ENCODE peak calls at places on chromosomes 1 and 21, in seven cellular contexts. One of them, this sample, is unnamed.

GRCh38 chr1:904271-904950 is 19.3 kb upstream of the SAMD11 start:
- DNase-seq in fibroblast of lung: peak
- DNase-seq in prostate gland: peak
- DNase-seq in IMR-90: peak
- DNase-seq in HCT116: peak
- DNase-seq in mammary epithelial cell: peak
- DNase-seq in cardiac muscle cell: peak
- DNase-seq in this sample: peak

GRCh38 chr1:159088050-159088449 is 11.5 kb upstream of the AIM2 start:
- DNase-seq in prostate gland: no peak
- DNase-seq in mammary epithelial cell: peak
- DNase-seq in cardiac muscle cell: no peak
- DNase-seq in IMR-90: peak
- DNase-seq in HCT116: no peak
- DNase-seq in fibroblast of lung: peak
- DNase-seq in this sample: peak

GRCh38 chr1:72724951-72725863 is 442.9 kb upstream of the NEGR1 start:
- DNase-seq in HCT116: no peak
- DNase-seq in fibroblast of lung: no peak
- DNase-seq in prostate gland: no peak
- DNase-seq in IMR-90: no peak
- DNase-seq in cardiac muscle cell: peak
- DNase-seq in mammary epithelial cell: no peak
- DNase-seq in this sample: no peak

GRCh38 chr1:31624354-31625179 is 7.1 kb downstream of the HCRTR1 start:
- DNase-seq in mammary epithelial cell: no peak
- DNase-seq in HCT116: no peak
- DNase-seq in cardiac muscle cell: no peak
- DNase-seq in fibroblast of lung: no peak
- DNase-seq in IMR-90: no peak
- DNase-seq in prostate gland: no peak
- DNase-seq in this sample: no peak

GRCh38 chr21:46100426-46100825 is 2.5 kb downstream of the COL6A2 start:
- DNase-seq in HCT116: no peak
- DNase-seq in fibroblast of lung: peak
- DNase-seq in IMR-90: peak
- DNase-seq in mammary epithelial cell: no peak
- DNase-seq in cardiac muscle cell: no peak
- DNase-seq in prostate gland: no peak
- DNase-seq in this sample: no peak

GRCh38 chr1:221254813-221255212 is 375.6 kb downstream of the HLX start:
- DNase-seq in prostate gland: no peak
- DNase-seq in mammary epithelial cell: no peak
- DNase-seq in IMR-90: no peak
- DNase-seq in fibroblast of lung: no peak
- DNase-seq in HCT116: no peak
- DNase-seq in cardiac muscle cell: no peak
- DNase-seq in this sample: no peak

GRCh38 chr1:199784127-199784526 is 243.4 kb upstream of the NR5A2 start:
- DNase-seq in HCT116: no peak
- DNase-seq in fibroblast of lung: peak
- DNase-seq in prostate gland: no peak
- DNase-seq in IMR-90: peak
- DNase-seq in mammary epithelial cell: peak
- DNase-seq in cardiac muscle cell: no peak
- DNase-seq in this sample: no peak

GRCh38 chr1:206555473-206555935 is 48.2 kb downstream of the RASSF5 start:
- DNase-seq in cardiac muscle cell: peak
- DNase-seq in prostate gland: no peak
- DNase-seq in HCT116: no peak
- DNase-seq in mammary epithelial cell: no peak
- DNase-seq in IMR-90: no peak
- DNase-seq in fibroblast of lung: no peak
- DNase-seq in this sample: peak

GRCh38 chr1:175200626-175201025 is 8.1 kb upstream of the KIAA0040 start:
- DNase-seq in prostate gland: no peak
- DNase-seq in fibroblast of lung: no peak
- DNase-seq in mammary epithelial cell: no peak
- DNase-seq in cardiac muscle cell: no peak
- DNase-seq in IMR-90: no peak
- DNase-seq in HCT116: no peak
- DNase-seq in this sample: no peak

GRCh38 chr1:61504840-61505239 is 220.1 kb downstream of the TM2D1 start:
- DNase-seq in cardiac muscle cell: no peak
- DNase-seq in fibroblast of lung: peak
- DNase-seq in mammary epithelial cell: peak
- DNase-seq in IMR-90: peak
- DNase-seq in HCT116: no peak
- DNase-seq in prostate gland: no peak
- DNase-seq in this sample: peak

GRCh38 chr21:38266732-38267131 is 9.9 kb downstream of the KCNJ15 start:
- DNase-seq in mammary epithelial cell: no peak
- DNase-seq in HCT116: no peak
- DNase-seq in fibroblast of lung: peak
- DNase-seq in prostate gland: no peak
- DNase-seq in cardiac muscle cell: no peak
- DNase-seq in IMR-90: peak
- DNase-seq in this sample: no peak

GRCh38 chr1:22662318-22662717 is 9.3 kb downstream of the C1QB start:
- DNase-seq in mammary epithelial cell: peak
- DNase-seq in prostate gland: no peak
- DNase-seq in HCT116: peak
- DNase-seq in fibroblast of lung: no peak
- DNase-seq in IMR-90: no peak
- DNase-seq in cardiac muscle cell: peak
- DNase-seq in this sample: peak

GRCh38 chr1:89578151-89578550 is 53.5 kb downstream of the LRRC8B start:
- DNase-seq in IMR-90: no peak
- DNase-seq in cardiac muscle cell: no peak
- DNase-seq in mammary epithelial cell: no peak
- DNase-seq in HCT116: no peak
- DNase-seq in fibroblast of lung: peak
- DNase-seq in prostate gland: no peak
- DNase-seq in this sample: no peak

GRCh38 chr1:230901711-230902110 is 33.4 kb upstream of the C1orf198 start:
- DNase-seq in IMR-90: no peak
- DNase-seq in cardiac muscle cell: no peak
- DNase-seq in mammary epithelial cell: no peak
- DNase-seq in HCT116: no peak
- DNase-seq in prostate gland: no peak
- DNase-seq in fibroblast of lung: no peak
- DNase-seq in this sample: no peak

GRCh38 chr1:5945445-5945844 is 46.8 kb downstream of the NPHP4 start:
- DNase-seq in prostate gland: no peak
- DNase-seq in cardiac muscle cell: no peak
- DNase-seq in mammary epithelial cell: no peak
- DNase-seq in IMR-90: no peak
- DNase-seq in HCT116: no peak
- DNase-seq in fibroblast of lung: no peak
- DNase-seq in this sample: no peak

GRCh38 chr1:210323957-210324356 is 4.7 kb upstream of the HHAT start:
- DNase-seq in fibroblast of lung: no peak
- DNase-seq in IMR-90: no peak
- DNase-seq in cardiac muscle cell: no peak
- DNase-seq in prostate gland: no peak
- DNase-seq in mammary epithelial cell: no peak
- DNase-seq in HCT116: no peak
- DNase-seq in this sample: no peak

GRCh38 chr1:183454377-183454776 is 17.9 kb upstream of the SMG7 start:
- DNase-seq in IMR-90: no peak
- DNase-seq in HCT116: no peak
- DNase-seq in fibroblast of lung: no peak
- DNase-seq in mammary epithelial cell: peak
- DNase-seq in prostate gland: no peak
- DNase-seq in cardiac muscle cell: no peak
- DNase-seq in this sample: no peak

GRCh38 chr1:207981976-207982375 is 71.1 kb upstream of the CD34 start:
- DNase-seq in cardiac muscle cell: peak
- DNase-seq in HCT116: peak
- DNase-seq in IMR-90: no peak
- DNase-seq in prostate gland: no peak
- DNase-seq in mammary epithelial cell: no peak
- DNase-seq in fibroblast of lung: no peak
- DNase-seq in this sample: no peak

GRCh38 chr1:240854367-240854766 is 242.4 kb upstream of the GREM2 start:
- DNase-seq in cardiac muscle cell: no peak
- DNase-seq in IMR-90: peak
- DNase-seq in mammary epithelial cell: no peak
- DNase-seq in HCT116: no peak
- DNase-seq in fibroblast of lung: no peak
- DNase-seq in prostate gland: no peak
- DNase-seq in this sample: peak

GRCh38 chr1:75203415-75204277 is 69.5 kb downstream of the LHX8 start:
- DNase-seq in prostate gland: no peak
- DNase-seq in IMR-90: peak
- DNase-seq in mammary epithelial cell: peak
- DNase-seq in cardiac muscle cell: peak
- DNase-seq in fibroblast of lung: peak
- DNase-seq in HCT116: peak
- DNase-seq in this sample: peak

GRCh38 chr1:236808005-236808404 is 12.9 kb downstream of the MTR start:
- DNase-seq in fibroblast of lung: no peak
- DNase-seq in IMR-90: peak
- DNase-seq in prostate gland: no peak
- DNase-seq in HCT116: no peak
- DNase-seq in mammary epithelial cell: no peak
- DNase-seq in cardiac muscle cell: no peak
- DNase-seq in this sample: no peak

GRCh38 chr1:188027613-188028012 is 1198.9 kb downstream of the PLA2G4A start:
- DNase-seq in IMR-90: peak
- DNase-seq in mammary epithelial cell: peak
- DNase-seq in prostate gland: no peak
- DNase-seq in fibroblast of lung: peak
- DNase-seq in HCT116: peak
- DNase-seq in cardiac muscle cell: no peak
- DNase-seq in this sample: peak

GRCh38 chr1:93607814-93608187 is 73.8 kb downstream of the BCAR3 start:
- DNase-seq in prostate gland: no peak
- DNase-seq in HCT116: no peak
- DNase-seq in cardiac muscle cell: no peak
- DNase-seq in fibroblast of lung: no peak
- DNase-seq in mammary epithelial cell: no peak
- DNase-seq in IMR-90: peak
- DNase-seq in this sample: peak

DNA sequence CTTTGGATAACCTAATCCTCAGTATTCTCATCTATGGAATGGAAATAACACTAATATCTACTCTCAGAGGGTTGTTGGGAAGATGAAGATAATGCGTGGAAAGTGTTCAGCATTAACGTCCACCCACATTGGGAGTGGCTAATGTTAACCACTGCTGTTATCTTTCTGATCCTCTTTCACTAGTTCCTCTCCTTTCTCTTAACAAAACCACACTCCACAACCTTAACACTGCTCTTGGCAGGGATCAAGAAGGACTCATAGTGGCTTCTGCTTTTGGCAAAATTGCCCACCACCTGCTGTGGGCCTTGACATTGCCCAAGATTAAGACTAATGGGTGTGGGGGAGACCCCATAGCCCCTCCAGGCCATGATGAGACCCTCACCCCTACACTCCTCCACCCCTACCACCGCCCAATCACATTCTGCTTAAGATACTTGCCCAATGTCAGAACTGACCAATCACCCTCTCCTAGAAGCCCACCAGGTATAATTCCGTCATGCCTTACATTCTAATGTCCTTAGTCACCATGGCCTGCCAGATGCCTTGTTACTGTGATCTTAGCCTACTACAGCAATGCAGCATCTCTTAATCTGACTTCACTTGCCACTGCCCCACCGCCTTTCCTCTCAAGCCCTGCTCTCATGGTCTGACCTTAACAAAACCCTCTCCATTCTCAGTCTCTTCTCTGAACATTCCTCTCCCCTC is 27.2 kb downstream of the DHCR24 start:
- DNase-seq in mammary epithelial cell: no peak
- DNase-seq in prostate gland: no peak
- DNase-seq in IMR-90: no peak
- DNase-seq in HCT116: no peak
- DNase-seq in cardiac muscle cell: no peak
- DNase-seq in fibroblast of lung: no peak
- DNase-seq in this sample: peak
- H3K27ac ChIP-seq in mammary epithelial cell: no peak
- H3K27ac ChIP-seq in prostate gland: no peak
- H3K27ac ChIP-seq in IMR-90: no peak
- H3K27ac ChIP-seq in HCT116: no peak
- H3K27ac ChIP-seq in cardiac muscle cell: no peak
- H3K27ac ChIP-seq in fibroblast of lung: no peak
- H3K27ac ChIP-seq in this sample: no peak

GRCh38 chr21:25607812-25608737 is 794 bp upstream of the MRPL39 start:
- DNase-seq in fibroblast of lung: peak
- DNase-seq in cardiac muscle cell: peak
- DNase-seq in prostate gland: peak
- DNase-seq in IMR-90: peak
- DNase-seq in mammary epithelial cell: peak
- DNase-seq in HCT116: peak
- DNase-seq in this sample: peak
- H3K27ac ChIP-seq in fibroblast of lung: no peak
- H3K27ac ChIP-seq in cardiac muscle cell: no peak
- H3K27ac ChIP-seq in prostate gland: peak
- H3K27ac ChIP-seq in IMR-90: no peak
- H3K27ac ChIP-seq in mammary epithelial cell: no peak
- H3K27ac ChIP-seq in HCT116: peak
- H3K27ac ChIP-seq in this sample: no peak

GRCh38 chr21:44090332-44090731 is 16.9 kb upstream of the PWP2 start:
- DNase-seq in cardiac muscle cell: no peak
- DNase-seq in mammary epithelial cell: no peak
- DNase-seq in IMR-90: no peak
- DNase-seq in fibroblast of lung: no peak
- DNase-seq in HCT116: no peak
- DNase-seq in prostate gland: peak
- DNase-seq in this sample: no peak
- H3K27ac ChIP-seq in cardiac muscle cell: no peak
- H3K27ac ChIP-seq in mammary epithelial cell: no peak
- H3K27ac ChIP-seq in IMR-90: no peak
- H3K27ac ChIP-seq in fibroblast of lung: no peak
- H3K27ac ChIP-seq in HCT116: no peak
- H3K27ac ChIP-seq in prostate gland: no peak
- H3K27ac ChIP-seq in this sample: no peak

DNA sequence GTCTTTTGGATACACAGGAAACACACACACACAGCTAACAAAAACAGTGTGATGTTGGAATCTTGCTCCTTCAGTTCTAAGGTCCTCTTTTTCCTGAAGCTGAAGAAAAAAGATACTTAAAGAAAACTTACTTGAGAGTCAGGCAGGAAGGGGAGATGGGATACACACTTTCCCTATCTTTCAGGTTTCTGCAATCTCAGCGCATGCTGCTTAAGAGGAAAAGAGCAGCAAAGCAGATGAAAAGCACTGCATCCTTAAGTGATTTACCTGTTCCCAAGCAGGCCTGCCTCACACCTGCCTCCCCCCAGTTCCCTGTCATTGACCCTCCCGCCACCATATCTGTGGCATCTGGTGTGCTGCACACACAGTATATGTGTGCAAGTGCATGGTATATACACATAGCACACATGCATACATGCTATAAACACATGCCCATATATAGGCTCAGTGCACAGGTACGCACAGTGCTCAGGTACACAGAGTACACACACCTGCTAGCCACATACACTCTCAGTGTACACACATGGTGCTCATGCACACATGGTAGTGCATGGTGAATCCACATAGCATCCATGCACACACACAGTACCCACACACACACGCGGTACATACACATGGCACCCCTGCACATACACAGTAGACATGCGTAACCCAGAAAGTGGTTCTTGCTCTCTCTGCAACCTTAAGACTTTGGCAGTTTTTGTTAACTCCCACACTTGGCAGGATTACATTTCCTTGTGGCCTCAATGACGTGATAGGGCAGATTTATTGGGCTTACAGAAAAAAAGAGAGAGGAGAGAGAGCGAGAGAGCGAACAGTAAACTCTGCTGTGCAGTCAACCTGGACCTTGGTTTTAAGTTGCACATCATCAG is 166.9 kb downstream of the TOMM20 start:
- DNase-seq in IMR-90: peak
- DNase-seq in mammary epithelial cell: no peak
- DNase-seq in fibroblast of lung: peak
- DNase-seq in cardiac muscle cell: no peak
- DNase-seq in HCT116: no peak
- DNase-seq in prostate gland: peak
- DNase-seq in this sample: peak
- H3K27ac ChIP-seq in IMR-90: peak
- H3K27ac ChIP-seq in mammary epithelial cell: no peak
- H3K27ac ChIP-seq in fibroblast of lung: peak
- H3K27ac ChIP-seq in cardiac muscle cell: no peak
- H3K27ac ChIP-seq in HCT116: no peak
- H3K27ac ChIP-seq in prostate gland: peak
- H3K27ac ChIP-seq in this sample: peak